ENCODE peak calls at places on chromosomes 12 and 14, in ten cellular contexts. N is cardiac muscle cell; X is astrocyte; A is left ventricle myocardium inferior; Q is fibroblast of lung; L is A673; G is thyroid gland; M is heart right ventricle; B is IMR-90; E is CD8-positive, alpha-beta memory T cell. P is an unnamed sample.
A peak's percentile ranks its signal among the peaks of the same experiment; 100 is the strongest.

GRCh38 chr14:58731465-58732330 is 93.9 kb downstream of the DACT1 start:
- DNase-seq in M (no peak), L (peak; percentile 75), B (peak; percentile 99), X (peak; percentile 100), G (no peak), Q (peak; percentile 99), N (peak; percentile 97), E (no peak), A (no peak), P (no peak)

GRCh38 chr12:12432373-12432772 is 75.5 kb downstream of the BORCS5 start:
- DNase-seq in Q (peak; percentile 99), B (peak; percentile 96), E (no peak), A (no peak), X (peak; percentile 68), G (no peak), L (no peak), N (peak; percentile 68), M (no peak), P (no peak)

GRCh38 chr14:76772300-76773187 is 11.3 kb downstream of the VASH1 start:
- DNase-seq in M (peak; percentile 87), A (peak; percentile 60), X (peak; percentile 68), L (no peak), B (peak; percentile 61), N (peak; percentile 99), E (no peak), G (no peak), Q (peak; percentile 44), P (no peak)

GRCh38 chr14:21384494-21384851 is 654 bp upstream of the SUPT16H start:
- DNase-seq in B (no peak), X (no peak), G (no peak), M (no peak), A (no peak), N (no peak), E (no peak), L (no peak), Q (no peak), P (no peak)

GRCh38 chr12:121038861-121039654 is at the start of gene OASL:
- DNase-seq in B (no peak), X (no peak), L (no peak), N (peak; percentile 90), M (peak; percentile 25), Q (peak; percentile 80), E (peak; percentile 52), A (no peak), G (peak; percentile 5), P (peak; percentile 64)

GRCh38 chr14:34219661-34220060 is 242.4 kb downstream of the SPTSSA start:
- DNase-seq in Q (no peak), L (no peak), X (no peak), N (no peak), M (no peak), A (no peak), G (no peak), E (no peak), B (no peak), P (no peak)

GRCh38 chr14:69712637-69713088 is 54.3 kb upstream of the SRSF5 start:
- DNase-seq in X (no peak), N (no peak), Q (no peak), B (no peak), L (no peak), A (peak; percentile 59), G (peak; percentile 86), E (no peak), M (peak; percentile 62), P (no peak)

GRCh38 chr14:59333668-59334067 is 131.5 kb downstream of the GPR135 start:
- DNase-seq in A (no peak), E (no peak), B (peak; percentile 95), X (peak; percentile 95), M (peak; percentile 66), Q (peak; percentile 96), L (peak; percentile 43), N (peak; percentile 98), G (no peak), P (no peak)

GRCh38 chr12:6938353-6939186 is 5.0 kb upstream of the RNU7-1 start:
- DNase-seq in E (no peak), A (no peak), B (no peak), N (no peak), G (no peak), M (no peak), L (no peak), Q (no peak), X (no peak), P (no peak)

GRCh38 chr12:14473707-14474287 is 93.9 kb downstream of the PLBD1 start:
- DNase-seq in G (no peak), B (peak; percentile 18), X (peak; percentile 31), A (no peak), Q (peak; percentile 52), L (peak; percentile 40), N (peak; percentile 31), E (no peak), M (no peak), P (no peak)

GRCh38 chr12:115325858-115326257 is 641.9 kb upstream of the TBX3 start:
- DNase-seq in E (no peak), A (no peak), B (no peak), N (no peak), L (no peak), Q (no peak), G (no peak), X (no peak), M (no peak), P (no peak)

GRCh38 chr12:49662998-49663843 is 39.9 kb downstream of the PRPF40B start:
- DNase-seq in X (peak; percentile 66), N (peak; percentile 95), G (peak; percentile 41), B (peak; percentile 86), Q (peak; percentile 86), L (peak; percentile 95), E (peak; percentile 69), M (peak; percentile 91), A (peak; percentile 80), P (peak; percentile 47)

GRCh38 chr14:102821252-102821651 is 44.0 kb downstream of the TRAF3 start:
- DNase-seq in Q (no peak), X (no peak), E (no peak), G (no peak), B (no peak), L (no peak), M (no peak), A (no peak), N (no peak), P (no peak)

GRCh38 chr14:79584679-79585078 is 626.6 kb downstream of the DIO2 start:
- DNase-seq in M (no peak), A (no peak), B (peak; percentile 98), N (peak; percentile 70), L (peak; percentile 50), Q (peak; percentile 95), E (no peak), X (peak; percentile 97), G (no peak), P (no peak)

DNA sequence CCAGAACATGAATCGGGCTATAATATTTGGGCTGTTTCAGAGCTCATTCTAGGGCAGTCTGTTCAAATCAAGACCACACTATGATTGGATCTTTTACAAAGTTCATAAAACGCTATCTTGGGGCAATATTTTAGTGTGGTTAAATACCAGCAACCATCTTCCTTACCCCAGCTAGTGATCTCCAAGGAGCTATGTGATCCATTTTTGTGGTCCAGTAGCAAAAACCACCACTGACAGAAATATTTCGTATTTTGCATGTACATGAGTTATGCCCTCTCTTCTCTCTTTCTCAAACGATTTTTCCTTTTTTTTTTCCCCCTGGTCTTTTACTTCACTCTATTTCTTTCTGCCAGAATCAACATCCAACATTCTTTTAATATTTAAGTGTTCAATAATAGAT is 280.6 kb upstream of the KITLG start:
- DNase-seq in E (no peak), M (no peak), G (no peak), X (peak; percentile 28), B (no peak), N (no peak), Q (no peak), L (no peak), A (no peak), P (no peak)
- H3K4me1 ChIP-seq in E (no peaks in the 10 kb centered on the region), M (no peaks in the 10 kb centered on the region), G (no peaks in the 10 kb centered on the region), X (no peaks in the 10 kb centered on the region), B (no peaks in the 10 kb centered on the region), N (peaks cover 4% of the 10 kb centered on the region), Q (no peaks in the 10 kb centered on the region), L (no peaks in the 10 kb centered on the region), A (no peaks in the 10 kb centered on the region), P (no peaks in the 10 kb centered on the region)

GRCh38 chr12:109523071-109523470 is 45.6 kb downstream of the UBE3B start:
- DNase-seq in X (no peak), N (no peak), A (peak; percentile 79), G (no peak), E (no peak), B (no peak), Q (no peak), M (peak; percentile 68), L (no peak), P (no peak)
- H3K27ac ChIP-seq in X (no peak overlapping the region), N (peak overlapping the region; percentile 80), A (peak overlapping the region; percentile 72), G (no peak overlapping the region), E (no peak overlapping the region), B (no peak overlapping the region), Q (no peak overlapping the region), M (peak overlapping the region; percentile 85), L (no peak overlapping the region), P (no peak overlapping the region)

GRCh38 chr14:68469208-68469713 is 323.6 kb downstream of the ZFP36L1 start:
- DNase-seq in N (no peak), E (no peak), X (no peak), A (no peak), M (no peak), L (no peak), Q (no peak), B (no peak), G (no peak), P (no peak)
- H3K4me1 ChIP-seq in N (no peaks in the 10 kb centered on the region), E (peaks cover 11% of the 10 kb centered on the region), X (peaks cover 31% of the 10 kb centered on the region), A (peaks cover 13% of the 10 kb centered on the region), M (peaks cover 6% of the 10 kb centered on the region), L (peaks cover 6% of the 10 kb centered on the region), Q (peaks cover 12% of the 10 kb centered on the region), B (peaks cover 8% of the 10 kb centered on the region), G (peaks cover 26% of the 10 kb centered on the region), P (peaks cover 11% of the 10 kb centered on the region)

DNA sequence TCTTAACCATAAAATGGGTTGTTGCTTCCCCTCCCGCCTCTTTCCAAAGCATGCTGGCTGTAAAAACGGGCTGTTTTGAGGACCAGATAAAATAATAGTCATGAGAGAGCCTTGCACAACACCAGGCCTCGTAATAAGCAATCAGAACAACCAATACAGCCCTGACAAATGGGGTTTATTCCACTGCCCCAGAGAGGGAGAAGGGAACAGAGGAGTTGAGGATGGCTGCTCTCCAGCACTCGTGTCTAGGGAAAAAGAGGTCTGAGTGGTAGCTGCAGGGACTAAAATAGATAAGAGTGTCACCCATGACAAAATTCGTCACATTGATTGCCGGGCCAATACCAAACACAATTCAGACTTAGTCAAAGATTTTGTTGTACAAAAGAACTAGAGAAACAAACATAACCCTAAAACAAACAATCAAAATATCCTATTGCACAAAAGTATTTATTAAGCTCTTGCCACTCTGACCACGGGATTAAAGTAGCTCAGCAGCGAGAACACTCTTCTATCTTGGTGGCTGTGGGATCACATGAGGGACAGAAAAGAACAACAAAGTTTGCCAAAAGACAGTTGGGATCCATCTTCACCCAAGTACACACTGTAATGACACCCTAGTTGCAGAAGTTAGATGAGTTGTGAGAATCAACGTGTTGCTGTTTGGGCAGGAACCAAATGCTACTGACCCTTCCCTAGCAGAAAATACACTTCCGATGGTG is 188.0 kb downstream of the FOXN3 start:
- DNase-seq in N (peak; percentile 23), G (no peak), B (no peak), L (no peak), Q (peak; percentile 42), M (peak; percentile 49), X (no peak), E (no peak), A (peak; percentile 31), P (no peak)
- H3K27ac ChIP-seq in N (no peak overlapping the region), G (no peak overlapping the region), B (no peak overlapping the region), L (no peak overlapping the region), Q (no peak overlapping the region), M (peak overlapping the region; percentile 24), X (no peak overlapping the region), E (no peak overlapping the region), A (peak overlapping the region; percentile 66), P (no peak overlapping the region)

GRCh38 chr12:46777587-46777986 is 48.2 kb downstream of the SLC38A4 start:
- DNase-seq in X (no peak), N (no peak), Q (no peak), E (no peak), A (no peak), G (no peak), B (no peak), M (no peak), L (no peak), P (no peak)
- H3K4me1 ChIP-seq in X (peaks cover 10% of the 10 kb centered on the region), N (no peaks in the 10 kb centered on the region), Q (peaks cover 12% of the 10 kb centered on the region), E (no peaks in the 10 kb centered on the region), A (peaks cover 10% of the 10 kb centered on the region), G (no peaks in the 10 kb centered on the region), B (peaks cover 11% of the 10 kb centered on the region), M (no peaks in the 10 kb centered on the region), L (peaks cover 9% of the 10 kb centered on the region), P (no peaks in the 10 kb centered on the region)